ENCODE peak calls at places on chromosomes 7 and 10, in seven cellular contexts. V is ovary, Y is heart left ventricle, Z is transverse colon, F is HCT116, O is stomach, S is IMR-90. Q is an unnamed sample. For H3K36me3, the result is how much of the 10 kb centered on the place peaks cover.

GRCh38 chr7:150381096-150381495 is 2.0 kb downstream of the ZNF775 start:
- DNase-seq in V (peak), F (no peak), Y (no peak), Z (no peak), S (no peak), O (no peak), Q (peak)

GRCh38 chr10:86287966-86288579 is 78.5 kb downstream of the GRID1 start:
- DNase-seq in Y (no peak), V (no peak), S (no peak), Z (no peak), F (no peak), O (peak), Q (no peak)

GRCh38 chr10:74021248-74022055 is 23.5 kb downstream of the VCL start:
- DNase-seq in Y (no peak), O (no peak), F (no peak), Z (no peak), S (peak), V (no peak), Q (no peak)

GRCh38 chr10:22252801-22253577 is 35.2 kb upstream of the EBLN1 start:
- DNase-seq in O (peak), F (no peak), Y (peak), Z (peak), V (peak), S (no peak), Q (peak)

GRCh38 chr7:141874787-141875186 is 33.5 kb upstream of the PRSS37 start:
- DNase-seq in F (no peak), Z (no peak), S (no peak), V (no peak), O (no peak), Y (no peak), Q (no peak)

GRCh38 chr7:46369933-46370654 is 449.0 kb upstream of the IGFBP3 start:
- DNase-seq in S (peak), Z (no peak), F (peak), Y (no peak), V (no peak), O (no peak), Q (no peak)

GRCh38 chr10:110500515-110500905 is 2.8 kb downstream of the DUSP5 start:
- DNase-seq in Z (no peak), S (peak), Y (no peak), V (no peak), O (no peak), F (no peak), Q (no peak)

GRCh38 chr7:51186531-51186930 is 130.1 kb downstream of the COBL start:
- DNase-seq in O (no peak), V (no peak), Y (no peak), S (peak), Z (no peak), F (no peak), Q (peak)

GRCh38 chr10:116715839-116716377 is 26.5 kb downstream of the HSPA12A start:
- DNase-seq in O (no peak), F (no peak), V (no peak), Z (no peak), S (no peak), Y (no peak), Q (no peak)

GRCh38 chr7:150903627-150904026 is 51.3 kb downstream of the AOC1 start:
- DNase-seq in F (no peak), O (peak), S (peak), Z (peak), Y (peak), V (no peak), Q (peak)

GRCh38 chr7:107879400-107880035 is 11.5 kb upstream of the DLD start:
- DNase-seq in S (peak), Z (peak), O (peak), V (no peak), Y (no peak), F (peak), Q (peak)

GRCh38 chr7:12570148-12570528 is 382 bp upstream of the SCIN start:
- DNase-seq in Z (peak), Y (no peak), F (no peak), V (no peak), S (no peak), O (peak), Q (peak)

GRCh38 chr7:1313591-1313990 is 80.9 kb downstream of the UNCX start:
- DNase-seq in Y (no peak), F (no peak), V (no peak), Z (no peak), O (no peak), S (no peak), Q (no peak)

GRCh38 chr10:17854044-17854652 is 45.0 kb downstream of the MRC1 start:
- DNase-seq in O (no peak), V (no peak), Y (no peak), F (no peak), S (no peak), Z (no peak), Q (no peak)

GRCh38 chr7:17559388-17559787 is 260.9 kb downstream of the AHR start:
- DNase-seq in V (no peak), S (peak), Z (no peak), F (no peak), Y (no peak), O (no peak), Q (no peak)

GRCh38 chr7:23346316-23346715 is 47.2 kb downstream of the MALSU1 start:
- DNase-seq in F (no peak), Z (no peak), O (no peak), Y (no peak), V (no peak), S (no peak), Q (no peak)

GRCh38 chr7:16754869-16755317 is 1.3 kb downstream of the TSPAN13 start:
- DNase-seq in O (no peak), F (no peak), S (no peak), Y (no peak), V (no peak), Z (no peak), Q (no peak)

DNA sequence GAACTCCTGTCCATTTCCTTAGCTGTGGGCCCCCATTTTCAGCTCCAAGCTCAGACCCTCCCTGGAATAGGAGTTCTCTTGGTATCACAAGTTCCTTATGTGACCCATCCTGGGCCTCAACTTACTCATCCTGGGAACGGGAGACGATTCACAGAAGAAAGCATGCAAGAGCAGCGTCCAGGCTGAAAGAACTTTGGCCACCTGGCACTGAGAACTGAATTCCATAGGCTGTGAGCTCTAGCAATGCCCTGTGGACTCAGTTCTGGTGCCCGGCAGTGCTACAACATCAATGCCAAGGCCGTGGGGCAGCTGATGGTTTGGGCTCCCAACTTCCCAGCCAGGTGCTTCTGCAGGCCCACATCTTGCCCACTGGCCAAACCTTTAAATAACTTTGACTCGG is 3.9 kb upstream of the CUEDC2 start:
- DNase-seq in O (no peak), F (no peak), Y (no peak), Z (no peak), V (no peak), S (no peak), Q (no peak)
- TF ChIP-seq POLR2A in O (no peak), F (no peak), Y (no peak), Z (no peak), V (no peak), S (no peak), Q (no peak)

GRCh38 chr10:35058686-35059085 is 31.5 kb downstream of the CUL2 start:
- DNase-seq in O (no peak), Z (no peak), Y (no peak), F (no peak), V (no peak), S (no peak), Q (no peak)
- H3K36me3 ChIP-seq in O (under half), Z (under half), Y (half or more), F (under half), V (under half), S (under half), Q (under half)

GRCh38 chr10:15436696-15437095 is 65.6 kb upstream of the FAM171A1 start:
- DNase-seq in O (no peak), F (no peak), S (peak), Y (no peak), Z (no peak), V (no peak), Q (no peak)

GRCh38 chr10:15442056-15442455 is 71.0 kb upstream of the FAM171A1 start:
- DNase-seq in Y (no peak), Z (no peak), S (no peak), O (no peak), V (no peak), F (no peak), Q (no peak)

GRCh38 chr10:15444105-15445021 is 73.3 kb upstream of the FAM171A1 start:
- DNase-seq in Z (no peak), Y (no peak), S (no peak), F (no peak), V (no peak), O (no peak), Q (no peak)

GRCh38 chr10:15440204-15440711 is 69.2 kb upstream of the FAM171A1 start:
- DNase-seq in Z (no peak), V (no peak), O (no peak), S (no peak), F (no peak), Y (no peak), Q (no peak)

GRCh38 chr10:15439381-15439837 is 68.3 kb upstream of the FAM171A1 start:
- DNase-seq in O (no peak), V (peak), S (peak), Y (peak), Z (peak), F (no peak), Q (no peak)
- TF ChIP-seq CTCF in O (no peak), V (peak), S (peak), Y (peak), Z (peak), F (peak), Q (no peak)

GRCh38 chr10:45380903-45381610 is 7.0 kb downstream of the ALOX5 start:
- DNase-seq in S (no peak), O (no peak), Z (no peak), V (no peak), F (no peak), Y (no peak), Q (no peak)

GRCh38 chr10:45378866-45379265 is 4.8 kb downstream of the ALOX5 start:
- DNase-seq in Y (no peak), S (no peak), Z (no peak), O (no peak), F (no peak), V (no peak), Q (no peak)

GRCh38 chr10:45379891-45380540 is 6.0 kb downstream of the ALOX5 start:
- DNase-seq in Y (no peak), V (no peak), O (no peak), Z (peak), F (no peak), S (no peak), Q (no peak)

GRCh38 chr10:45377858-45378257 is 3.8 kb downstream of the ALOX5 start:
- DNase-seq in Y (no peak), F (no peak), Z (no peak), S (no peak), V (no peak), O (no peak), Q (no peak)

GRCh38 chr10:45379303-45379726 is 5.3 kb downstream of the ALOX5 start:
- DNase-seq in S (no peak), F (no peak), V (no peak), O (no peak), Z (no peak), Y (no peak), Q (no peak)
- TF ChIP-seq POLR2A in S (no peak), F (no peak), V (no peak), O (no peak), Z (no peak), Y (no peak), Q (no peak)

DNA sequence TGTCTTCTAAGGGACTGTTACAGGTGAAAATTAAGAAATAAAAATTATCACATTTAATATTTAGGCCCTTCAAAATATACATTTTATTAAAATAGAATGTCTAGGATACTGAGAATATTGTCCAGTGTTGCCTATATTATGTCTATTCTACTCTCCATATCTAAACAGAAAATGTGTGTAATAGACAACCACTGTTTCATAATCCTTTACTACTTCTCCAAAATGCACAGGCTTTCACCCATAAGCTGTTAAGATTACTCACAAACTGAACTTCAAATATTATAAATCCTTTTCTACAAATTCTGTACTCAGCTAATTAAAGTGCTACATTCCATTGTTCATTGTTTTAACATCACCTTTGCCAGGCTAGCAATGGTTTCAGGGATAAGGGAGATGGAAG is 56.7 kb upstream of the TFEC start:
- DNase-seq in V (no peak), Y (no peak), F (no peak), S (no peak), Z (no peak), O (no peak), Q (no peak)
- H3K36me3 ChIP-seq in V (under half), Y (under half), F (under half), S (under half), Z (under half), O (under half), Q (under half)

GRCh38 chr7:66950311-66950710 is 29.3 kb downstream of the TMEM248 start:
- DNase-seq in V (no peak), F (no peak), S (peak), O (no peak), Z (no peak), Y (no peak), Q (no peak)

GRCh38 chr7:66946545-66946944 is 25.5 kb downstream of the TMEM248 start:
- DNase-seq in S (no peak), F (no peak), V (no peak), O (no peak), Z (peak), Y (no peak), Q (no peak)

GRCh38 chr7:66952343-66953043 is 31.5 kb downstream of the TMEM248 start:
- DNase-seq in O (no peak), F (peak), Z (peak), V (no peak), Y (no peak), S (peak), Q (no peak)

GRCh38 chr7:66950763-66951162 is 29.7 kb downstream of the TMEM248 start:
- DNase-seq in O (no peak), F (no peak), Z (no peak), Y (no peak), V (no peak), S (peak), Q (no peak)

GRCh38 chr7:66948480-66949109 is 27.6 kb downstream of the TMEM248 start:
- DNase-seq in Z (no peak), F (no peak), V (no peak), Y (no peak), S (no peak), O (no peak), Q (no peak)
- TF ChIP-seq CTCF in Z (no peak), F (no peak), V (no peak), Y (no peak), S (no peak), O (no peak), Q (no peak)

GRCh38 chr10:94402204-94403033 is at the start of gene TBC1D12:
- DNase-seq in S (peak), O (peak), Z (peak), Y (peak), F (peak), V (peak), Q (peak)
- TF ChIP-seq POLR2A in S (peak), O (no peak), Z (peak), Y (no peak), F (peak), V (peak), Q (peak)

GRCh38 chr10:132418520-132419416 is 21.8 kb downstream of the PWWP2B start:
- DNase-seq in V (no peak), O (peak), S (no peak), Y (peak), Z (peak), F (peak), Q (peak)
- H3K36me3 ChIP-seq in V (under half), O (under half), S (under half), Y (under half), Z (under half), F (under half), Q (under half)

GRCh38 chr10:77710081-77710551 is 72.5 kb upstream of the KCNMA1 start:
- DNase-seq in Y (no peak), S (no peak), O (no peak), Z (no peak), F (no peak), V (no peak), Q (no peak)

GRCh38 chr10:77712207-77712606 is 74.6 kb upstream of the KCNMA1 start:
- DNase-seq in Y (no peak), Z (no peak), V (no peak), O (no peak), S (no peak), F (no peak), Q (no peak)

GRCh38 chr10:77710759-77711682 is 73.4 kb upstream of the KCNMA1 start:
- DNase-seq in O (peak), F (peak), Z (peak), S (peak), V (peak), Y (peak), Q (peak)

GRCh38 chr10:77713506-77714280 is 76.1 kb upstream of the KCNMA1 start:
- DNase-seq in Y (no peak), V (no peak), O (no peak), Z (no peak), S (peak), F (no peak), Q (no peak)

DNA sequence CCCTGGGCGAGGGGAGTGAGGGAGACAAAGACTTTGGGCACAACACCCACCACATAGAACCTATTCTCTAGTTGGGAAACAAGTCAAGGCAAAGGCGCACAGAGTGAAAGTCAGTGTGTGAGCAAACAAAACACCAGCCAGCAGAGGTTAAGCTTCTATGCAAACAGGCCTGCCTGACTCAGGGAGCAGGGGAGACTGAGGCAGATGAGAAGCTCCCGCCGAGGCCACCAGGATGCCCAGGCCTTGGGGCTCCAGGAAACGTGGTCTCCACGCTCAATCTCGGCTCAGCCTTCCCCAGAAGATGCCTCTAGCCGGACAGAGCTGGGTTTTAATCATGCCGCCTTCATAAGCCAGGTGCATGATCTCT is 74.1 kb upstream of the KCNMA1 start:
- DNase-seq in F (no peak), O (no peak), S (no peak), V (no peak), Z (no peak), Y (no peak), Q (no peak)
- TF ChIP-seq CTCF in F (no peak), O (no peak), S (no peak), V (no peak), Z (no peak), Y (peak), Q (no peak)

Q was measured in prostate gland.